ENCODE peak calls at places on chromosomes 1 and 21, in six cellular contexts. One of them, this sample, is unnamed. For H3K4me1, the result is how much of the 10 kb centered on the place peaks cover.

GRCh38 chr1:53732912-53733317 is 6.0 kb downstream of the GLIS1 start:
- DNase-seq in left ventricle myocardium inferior: no peak
- DNase-seq in lower lobe of right lung: no peak
- DNase-seq in kidney: no peak
- DNase-seq in colonic mucosa: no peak
- DNase-seq in pancreas: no peak
- DNase-seq in this sample: peak

GRCh38 chr1:6105218-6105679 is 59.6 kb downstream of the KCNAB2 start:
- DNase-seq in pancreas: no peak
- DNase-seq in lower lobe of right lung: peak
- DNase-seq in kidney: peak
- DNase-seq in left ventricle myocardium inferior: no peak
- DNase-seq in colonic mucosa: no peak
- DNase-seq in this sample: no peak

GRCh38 chr1:22739648-22740385 is 29.2 kb downstream of the EPHB2 start:
- DNase-seq in lower lobe of right lung: no peak
- DNase-seq in kidney: no peak
- DNase-seq in pancreas: no peak
- DNase-seq in colonic mucosa: no peak
- DNase-seq in left ventricle myocardium inferior: no peak
- DNase-seq in this sample: no peak

GRCh38 chr1:20477355-20478071 is 8.5 kb downstream of the CAMK2N1 start:
- DNase-seq in kidney: no peak
- DNase-seq in pancreas: no peak
- DNase-seq in left ventricle myocardium inferior: no peak
- DNase-seq in lower lobe of right lung: no peak
- DNase-seq in colonic mucosa: no peak
- DNase-seq in this sample: no peak

GRCh38 chr21:30194701-30195299 is 21.1 kb downstream of the CLDN8 start:
- DNase-seq in colonic mucosa: peak
- DNase-seq in lower lobe of right lung: no peak
- DNase-seq in left ventricle myocardium inferior: no peak
- DNase-seq in pancreas: no peak
- DNase-seq in kidney: no peak
- DNase-seq in this sample: peak

GRCh38 chr1:5770981-5771765 is 221.1 kb downstream of the NPHP4 start:
- DNase-seq in colonic mucosa: no peak
- DNase-seq in kidney: no peak
- DNase-seq in lower lobe of right lung: no peak
- DNase-seq in left ventricle myocardium inferior: no peak
- DNase-seq in pancreas: no peak
- DNase-seq in this sample: peak

GRCh38 chr1:214234635-214235025 is 46.3 kb upstream of the SMYD2 start:
- DNase-seq in colonic mucosa: no peak
- DNase-seq in lower lobe of right lung: no peak
- DNase-seq in kidney: no peak
- DNase-seq in pancreas: no peak
- DNase-seq in left ventricle myocardium inferior: no peak
- DNase-seq in this sample: no peak

GRCh38 chr1:242017580-242018233 is 18.8 kb upstream of the MAP1LC3C start:
- DNase-seq in left ventricle myocardium inferior: peak
- DNase-seq in pancreas: peak
- DNase-seq in colonic mucosa: peak
- DNase-seq in lower lobe of right lung: peak
- DNase-seq in kidney: no peak
- DNase-seq in this sample: peak

GRCh38 chr1:234613128-234613875 is 3.3 kb upstream of the IRF2BP2 start:
- DNase-seq in lower lobe of right lung: no peak
- DNase-seq in kidney: no peak
- DNase-seq in colonic mucosa: no peak
- DNase-seq in left ventricle myocardium inferior: no peak
- DNase-seq in pancreas: no peak
- DNase-seq in this sample: peak

GRCh38 chr1:217456261-217456660 is 174.6 kb downstream of the GPATCH2 start:
- DNase-seq in left ventricle myocardium inferior: no peak
- DNase-seq in kidney: no peak
- DNase-seq in pancreas: no peak
- DNase-seq in lower lobe of right lung: no peak
- DNase-seq in colonic mucosa: no peak
- DNase-seq in this sample: no peak

GRCh38 chr1:4658643-4659042 is 4.2 kb downstream of the AJAP1 start:
- DNase-seq in kidney: no peak
- DNase-seq in pancreas: no peak
- DNase-seq in left ventricle myocardium inferior: no peak
- DNase-seq in colonic mucosa: no peak
- DNase-seq in lower lobe of right lung: no peak
- DNase-seq in this sample: no peak
- H3K27ac ChIP-seq in kidney: no peak
- H3K27ac ChIP-seq in pancreas: no peak
- H3K27ac ChIP-seq in left ventricle myocardium inferior: no peak
- H3K27ac ChIP-seq in colonic mucosa: no peak
- H3K27ac ChIP-seq in lower lobe of right lung: no peak
- H3K27ac ChIP-seq in this sample: no peak

GRCh38 chr1:8370928-8371327 is 53.0 kb downstream of the SLC45A1 start:
- DNase-seq in colonic mucosa: no peak
- DNase-seq in pancreas: no peak
- DNase-seq in kidney: no peak
- DNase-seq in lower lobe of right lung: no peak
- DNase-seq in left ventricle myocardium inferior: no peak
- DNase-seq in this sample: peak
- H3K4me1 ChIP-seq in colonic mucosa: under half
- H3K4me1 ChIP-seq in pancreas: under half
- H3K4me1 ChIP-seq in kidney: half or more
- H3K4me1 ChIP-seq in lower lobe of right lung: half or more
- H3K4me1 ChIP-seq in left ventricle myocardium inferior: half or more
- H3K4me1 ChIP-seq in this sample: half or more

GRCh38 chr1:31548899-31549806 is 27.2 kb upstream of the TINAGL1 start:
- DNase-seq in lower lobe of right lung: peak
- DNase-seq in colonic mucosa: peak
- DNase-seq in pancreas: peak
- DNase-seq in left ventricle myocardium inferior: peak
- DNase-seq in kidney: peak
- DNase-seq in this sample: peak
- H3K27ac ChIP-seq in lower lobe of right lung: no peak
- H3K27ac ChIP-seq in colonic mucosa: peak
- H3K27ac ChIP-seq in pancreas: peak
- H3K27ac ChIP-seq in left ventricle myocardium inferior: peak
- H3K27ac ChIP-seq in kidney: peak
- H3K27ac ChIP-seq in this sample: no peak

GRCh38 chr1:160406131-160406968 is 6.0 kb downstream of the VANGL2 start:
- DNase-seq in colonic mucosa: peak
- DNase-seq in lower lobe of right lung: no peak
- DNase-seq in left ventricle myocardium inferior: no peak
- DNase-seq in kidney: no peak
- DNase-seq in pancreas: no peak
- DNase-seq in this sample: no peak
- H3K4me1 ChIP-seq in colonic mucosa: under half
- H3K4me1 ChIP-seq in lower lobe of right lung: under half
- H3K4me1 ChIP-seq in left ventricle myocardium inferior: under half
- H3K4me1 ChIP-seq in kidney: under half
- H3K4me1 ChIP-seq in pancreas: under half
- H3K4me1 ChIP-seq in this sample: under half

DNA sequence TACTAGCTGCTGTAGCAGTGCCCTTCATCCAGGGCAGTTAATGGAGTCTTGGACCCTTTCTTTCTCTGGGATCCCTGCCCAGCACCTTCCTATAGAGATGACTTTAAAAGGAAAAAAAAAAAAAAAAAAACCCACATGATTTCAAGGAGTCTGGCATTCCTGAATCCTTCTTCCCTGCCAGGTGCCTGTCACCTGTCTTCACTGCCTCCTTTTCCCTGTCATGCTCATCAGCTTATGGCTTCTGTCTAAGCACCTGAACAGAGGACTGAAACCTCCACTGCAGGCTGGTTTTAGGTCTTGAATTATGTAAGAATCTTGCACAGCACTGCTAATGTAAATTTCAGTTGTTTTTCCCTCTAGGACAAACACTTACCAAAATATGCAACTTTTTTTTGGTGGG is 24.9 kb downstream of the PPT1 start:
- DNase-seq in pancreas: no peak
- DNase-seq in kidney: no peak
- DNase-seq in colonic mucosa: no peak
- DNase-seq in lower lobe of right lung: no peak
- DNase-seq in left ventricle myocardium inferior: no peak
- DNase-seq in this sample: no peak
- H3K27ac ChIP-seq in pancreas: no peak
- H3K27ac ChIP-seq in kidney: no peak
- H3K27ac ChIP-seq in colonic mucosa: no peak
- H3K27ac ChIP-seq in lower lobe of right lung: no peak
- H3K27ac ChIP-seq in left ventricle myocardium inferior: no peak
- H3K27ac ChIP-seq in this sample: no peak

DNA sequence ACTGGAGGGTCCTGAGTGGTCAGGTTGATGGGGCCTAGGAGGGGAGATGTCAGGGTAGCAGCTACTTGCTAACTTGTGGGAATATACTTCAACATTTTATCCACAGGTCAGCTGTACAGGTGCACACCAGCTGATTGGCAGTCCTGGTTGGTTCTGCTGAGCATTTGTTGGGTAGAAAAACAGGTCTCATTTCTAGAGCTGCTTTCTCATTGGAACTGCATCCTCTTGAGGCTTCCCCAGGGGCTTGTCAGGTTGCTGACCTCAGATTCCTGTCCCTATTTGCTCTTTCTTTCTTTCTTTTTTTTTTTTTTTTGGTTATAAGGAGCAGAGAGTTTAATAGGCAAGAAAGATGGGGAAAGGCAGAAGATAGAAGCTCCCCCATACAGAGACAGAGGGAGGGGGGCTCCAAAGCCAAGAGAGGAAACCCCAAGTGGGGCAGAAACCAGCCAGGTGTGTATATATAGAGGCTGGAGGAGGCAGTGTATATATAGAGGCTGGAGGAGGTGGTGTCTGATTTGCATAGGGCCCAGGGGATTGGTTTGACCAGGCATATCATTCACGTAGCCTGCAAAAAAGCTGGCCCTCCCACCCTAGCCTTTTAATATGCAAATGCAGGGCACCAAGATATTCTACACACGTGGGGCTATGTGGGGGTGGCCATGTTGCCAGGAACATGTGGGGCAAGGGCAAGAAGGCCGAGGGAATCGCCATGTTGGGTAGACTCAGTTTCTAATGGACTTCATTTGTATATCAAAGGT is 57.3 kb upstream of the STUM start:
- DNase-seq in colonic mucosa: no peak
- DNase-seq in lower lobe of right lung: no peak
- DNase-seq in pancreas: no peak
- DNase-seq in left ventricle myocardium inferior: no peak
- DNase-seq in kidney: no peak
- DNase-seq in this sample: no peak
- H3K4me1 ChIP-seq in colonic mucosa: under half
- H3K4me1 ChIP-seq in lower lobe of right lung: under half
- H3K4me1 ChIP-seq in pancreas: under half
- H3K4me1 ChIP-seq in left ventricle myocardium inferior: under half
- H3K4me1 ChIP-seq in kidney: under half
- H3K4me1 ChIP-seq in this sample: under half